ENCODE peak calls at places on chromosomes 1 and 21, in four cellular contexts. G is C1 segment of cervical spinal cord; E is activated T-cell treated with anti-CD3 and anti-CD28 coated beads, Interleukin-2, amount 50 U/mL, for 24 hours; R is stimulated activated CD4-positive, alpha-beta T cell treated with anti-CD3 and anti-CD28 coated beads, TNF-alpha, amount 100 ng/mL, for 48 hours. V is an unnamed sample.
A peak's percentile ranks its signal among the peaks of the same experiment; 100 is the strongest.

GRCh38 chr1:64631346-64632052 is 113.4 kb upstream of the RAVER2 start:
- DNase-seq in G (peak; percentile 43), E (no peak), R (no peak), V (no peak)

GRCh38 chr1:234543442-234544093 is 64.6 kb upstream of the TARBP1 start:
- DNase-seq in G (no peak), E (no peak), R (no peak), V (no peak)

GRCh38 chr1:159915571-159916239 is 9.6 kb downstream of the TAGLN2 start:
- DNase-seq in G (no peak), E (no peak), R (no peak), V (no peak)

GRCh38 chr1:208047975-208048374 is 137.1 kb upstream of the CD34 start:
- DNase-seq in G (no peak), E (no peak), R (no peak), V (no peak)

GRCh38 chr21:38898422-38899098 is 92.8 kb downstream of the ETS2 start:
- DNase-seq in G (no peak), E (no peak), R (no peak), V (no peak)

GRCh38 chr1:181531441-181531840 is 48.1 kb downstream of the CACNA1E start:
- DNase-seq in G (no peak), E (no peak), R (no peak), V (no peak)

GRCh38 chr1:194043984-194044755 is 857.8 kb upstream of the B3GALT2 start:
- DNase-seq in G (no peak), E (no peak), R (no peak), V (no peak)

GRCh38 chr1:79848316-79848715 is 841.8 kb upstream of the ADGRL4 start:
- DNase-seq in G (no peak), E (no peak), R (no peak), V (no peak)

GRCh38 chr1:93591291-93591832 is 90.3 kb downstream of the BCAR3 start:
- DNase-seq in G (no peak), E (no peak), R (no peak), V (no peak)

GRCh38 chr1:92483442-92484170 is 3.1 kb downstream of the GFI1 start:
- DNase-seq in G (no peak), E (peak; percentile 85), R (peak; percentile 46), V (no peak)

GRCh38 chr1:37763791-37764741 is 854 bp downstream of the EPHA10 start:
- DNase-seq in G (no peak), E (peak; percentile 59), R (peak; percentile 32), V (no peak)

GRCh38 chr1:24830680-24831272 is 85.5 kb downstream of the CLIC4 start:
- DNase-seq in G (no peak), E (no peak), R (no peak), V (peak; percentile 29)

GRCh38 chr1:76256289-76257223 is 182.0 kb downstream of the ST6GALNAC3 start:
- DNase-seq in G (no peak), E (no peak), R (no peak), V (no peak)

GRCh38 chr1:235402457-235403200 is 35.4 kb downstream of the TBCE start:
- DNase-seq in G (no peak), E (no peak), R (no peak), V (no peak)

GRCh38 chr1:87127581-87127980 is 201.1 kb upstream of the LMO4 start:
- DNase-seq in G (no peak), E (no peak), R (no peak), V (no peak)

GRCh38 chr1:109261578-109261977 is 12.2 kb downstream of the CELSR2 start:
- DNase-seq in G (no peak), E (no peak), R (no peak), V (no peak)

GRCh38 chr1:202599669-202600431 is 110.4 kb downstream of the SYT2 start:
- DNase-seq in G (no peak), E (peak; percentile 39), R (peak; percentile 2), V (peak; percentile 29)

GRCh38 chr1:59643526-59643925 is 171.2 kb upstream of the HOOK1 start:
- DNase-seq in G (no peak), E (no peak), R (no peak), V (no peak)

GRCh38 chr1:94362466-94363058 is 55.6 kb upstream of the ABCD3 start:
- DNase-seq in G (no peak), E (no peak), R (no peak), V (no peak)

GRCh38 chr1:87017994-87018672 is 103.7 kb downstream of the HS2ST1 start:
- DNase-seq in G (no peak), E (no peak), R (no peak), V (no peak)

GRCh38 chr1:92958203-92958970 is 2.9 kb downstream of the DIPK1A start:
- DNase-seq in G (no peak), E (no peak), R (no peak), V (no peak)

GRCh38 chr1:24961961-24962861 is 32.1 kb upstream of the RUNX3 start:
- DNase-seq in G (no peak), E (no peak), R (no peak), V (no peak)

GRCh38 chr1:206105612-206106011 is 11.6 kb downstream of the AVPR1B start:
- DNase-seq in G (no peak), E (no peak), R (no peak), V (no peak)

GRCh38 chr1:113758631-113759340 is 500 bp downstream of the PHTF1 start:
- DNase-seq in G (peak; percentile 86), E (peak; percentile 80), R (peak; percentile 26), V (peak; percentile 68)

GRCh38 chr1:4395158-4395557 is 259.3 kb upstream of the AJAP1 start:
- DNase-seq in G (no peak), E (no peak), R (no peak), V (no peak)

GRCh38 chr1:41631971-41632370 is 147.5 kb upstream of the EDN2 start:
- DNase-seq in G (no peak), E (peak; percentile 13), R (no peak), V (no peak)

GRCh38 chr1:100731309-100731708 is 11.8 kb downstream of the VCAM1 start:
- DNase-seq in G (no peak), E (no peak), R (no peak), V (no peak)